ENCODE peak calls at places on chromosomes 6 and 20, in six cellular contexts. One of them, this sample, is unnamed.

GRCh38 chr20:17699931-17700351 is at the start of gene BANF2:
- DNase-seq in neural progenitor cell: no peak
- DNase-seq in hepatocyte: no peak
- DNase-seq in fibroblast of lung: no peak
- DNase-seq in PC-3: peak
- DNase-seq in endothelial cell of umbilical vein: no peak
- DNase-seq in this sample: no peak

GRCh38 chr6:18503588-18504231 is 116.6 kb downstream of the RNF144B start:
- DNase-seq in neural progenitor cell: peak
- DNase-seq in hepatocyte: peak
- DNase-seq in fibroblast of lung: peak
- DNase-seq in PC-3: peak
- DNase-seq in endothelial cell of umbilical vein: peak
- DNase-seq in this sample: peak

GRCh38 chr20:58651823-58652605 is 931 bp downstream of the STX16 start:
- DNase-seq in neural progenitor cell: peak
- DNase-seq in hepatocyte: peak
- DNase-seq in fibroblast of lung: peak
- DNase-seq in PC-3: peak
- DNase-seq in endothelial cell of umbilical vein: peak
- DNase-seq in this sample: peak

GRCh38 chr6:139801571-139802321 is 427.3 kb upstream of the CITED2 start:
- DNase-seq in neural progenitor cell: peak
- DNase-seq in hepatocyte: peak
- DNase-seq in fibroblast of lung: peak
- DNase-seq in PC-3: no peak
- DNase-seq in endothelial cell of umbilical vein: no peak
- DNase-seq in this sample: no peak

GRCh38 chr6:87670707-87671106 is 31.3 kb downstream of the AKIRIN2 start:
- DNase-seq in neural progenitor cell: no peak
- DNase-seq in hepatocyte: no peak
- DNase-seq in fibroblast of lung: no peak
- DNase-seq in PC-3: no peak
- DNase-seq in endothelial cell of umbilical vein: no peak
- DNase-seq in this sample: no peak

GRCh38 chr6:118776607-118777549 is 117.1 kb upstream of the ASF1A start:
- DNase-seq in neural progenitor cell: peak
- DNase-seq in hepatocyte: peak
- DNase-seq in fibroblast of lung: peak
- DNase-seq in PC-3: peak
- DNase-seq in endothelial cell of umbilical vein: peak
- DNase-seq in this sample: peak

GRCh38 chr6:156652231-156652750 is 124.9 kb upstream of the ARID1B start:
- DNase-seq in neural progenitor cell: no peak
- DNase-seq in hepatocyte: no peak
- DNase-seq in fibroblast of lung: peak
- DNase-seq in PC-3: no peak
- DNase-seq in endothelial cell of umbilical vein: no peak
- DNase-seq in this sample: no peak

GRCh38 chr6:72855471-72855870 is 233.6 kb downstream of the KCNQ5 start:
- DNase-seq in neural progenitor cell: no peak
- DNase-seq in hepatocyte: no peak
- DNase-seq in fibroblast of lung: peak
- DNase-seq in PC-3: no peak
- DNase-seq in endothelial cell of umbilical vein: no peak
- DNase-seq in this sample: no peak

GRCh38 chr20:32966382-32966781 is 37.9 kb downstream of the SUN5 start:
- DNase-seq in neural progenitor cell: no peak
- DNase-seq in hepatocyte: no peak
- DNase-seq in fibroblast of lung: no peak
- DNase-seq in PC-3: no peak
- DNase-seq in endothelial cell of umbilical vein: no peak
- DNase-seq in this sample: no peak

GRCh38 chr6:147166360-147166944 is 37.8 kb upstream of the STXBP5 start:
- DNase-seq in neural progenitor cell: no peak
- DNase-seq in hepatocyte: no peak
- DNase-seq in fibroblast of lung: peak
- DNase-seq in PC-3: no peak
- DNase-seq in endothelial cell of umbilical vein: peak
- DNase-seq in this sample: peak

GRCh38 chr6:83193747-83194582 is 808 bp downstream of the RWDD2A start:
- DNase-seq in neural progenitor cell: peak
- DNase-seq in hepatocyte: peak
- DNase-seq in fibroblast of lung: peak
- DNase-seq in PC-3: peak
- DNase-seq in endothelial cell of umbilical vein: peak
- DNase-seq in this sample: peak

GRCh38 chr6:15063253-15063853 is 182.5 kb upstream of the JARID2 start:
- DNase-seq in neural progenitor cell: no peak
- DNase-seq in hepatocyte: no peak
- DNase-seq in fibroblast of lung: peak
- DNase-seq in PC-3: no peak
- DNase-seq in endothelial cell of umbilical vein: no peak
- DNase-seq in this sample: peak

GRCh38 chr6:41737591-41738130 is 2.3 kb upstream of the TFEB start:
- DNase-seq in neural progenitor cell: no peak
- DNase-seq in hepatocyte: no peak
- DNase-seq in fibroblast of lung: no peak
- DNase-seq in PC-3: no peak
- DNase-seq in endothelial cell of umbilical vein: no peak
- DNase-seq in this sample: no peak

GRCh38 chr6:44342489-44342888 is at the start of gene SPATS1:
- DNase-seq in neural progenitor cell: peak
- DNase-seq in hepatocyte: peak
- DNase-seq in fibroblast of lung: no peak
- DNase-seq in PC-3: no peak
- DNase-seq in endothelial cell of umbilical vein: no peak
- DNase-seq in this sample: no peak

GRCh38 chr6:108174371-108175175 is 8.8 kb downstream of the NR2E1 start:
- DNase-seq in neural progenitor cell: peak
- DNase-seq in hepatocyte: peak
- DNase-seq in fibroblast of lung: peak
- DNase-seq in PC-3: no peak
- DNase-seq in endothelial cell of umbilical vein: no peak
- DNase-seq in this sample: peak

GRCh38 chr6:133549252-133549925 is 308.2 kb downstream of the EYA4 start:
- DNase-seq in neural progenitor cell: peak
- DNase-seq in hepatocyte: no peak
- DNase-seq in fibroblast of lung: no peak
- DNase-seq in PC-3: no peak
- DNase-seq in endothelial cell of umbilical vein: no peak
- DNase-seq in this sample: no peak

GRCh38 chr6:37111156-37111461 is 58.8 kb upstream of the PIM1 start:
- DNase-seq in neural progenitor cell: no peak
- DNase-seq in hepatocyte: no peak
- DNase-seq in fibroblast of lung: no peak
- DNase-seq in PC-3: no peak
- DNase-seq in endothelial cell of umbilical vein: no peak
- DNase-seq in this sample: no peak

GRCh38 chr6:97632392-97632791 is 349.4 kb upstream of the MMS22L start:
- DNase-seq in neural progenitor cell: no peak
- DNase-seq in hepatocyte: no peak
- DNase-seq in fibroblast of lung: peak
- DNase-seq in PC-3: no peak
- DNase-seq in endothelial cell of umbilical vein: no peak
- DNase-seq in this sample: no peak

GRCh38 chr20:63155266-63156165 is 60.4 kb downstream of the YTHDF1 start:
- DNase-seq in neural progenitor cell: no peak
- DNase-seq in hepatocyte: no peak
- DNase-seq in fibroblast of lung: no peak
- DNase-seq in PC-3: no peak
- DNase-seq in endothelial cell of umbilical vein: no peak
- DNase-seq in this sample: peak

GRCh38 chr20:45358282-45359068 is 4.5 kb upstream of the SYS1 start:
- DNase-seq in neural progenitor cell: no peak
- DNase-seq in hepatocyte: no peak
- DNase-seq in fibroblast of lung: peak
- DNase-seq in PC-3: no peak
- DNase-seq in endothelial cell of umbilical vein: peak
- DNase-seq in this sample: peak

GRCh38 chr6:27651371-27651732 is 178.4 kb upstream of the ZNF184 start:
- DNase-seq in neural progenitor cell: peak
- DNase-seq in hepatocyte: peak
- DNase-seq in fibroblast of lung: peak
- DNase-seq in PC-3: peak
- DNase-seq in endothelial cell of umbilical vein: no peak
- DNase-seq in this sample: no peak

GRCh38 chr6:110093981-110094380 is 85.5 kb downstream of the WASF1 start:
- DNase-seq in neural progenitor cell: no peak
- DNase-seq in hepatocyte: no peak
- DNase-seq in fibroblast of lung: no peak
- DNase-seq in PC-3: no peak
- DNase-seq in endothelial cell of umbilical vein: peak
- DNase-seq in this sample: no peak

GRCh38 chr6:2790588-2790987 is 25.4 kb downstream of the WRNIP1 start:
- DNase-seq in neural progenitor cell: no peak
- DNase-seq in hepatocyte: no peak
- DNase-seq in fibroblast of lung: peak
- DNase-seq in PC-3: peak
- DNase-seq in endothelial cell of umbilical vein: no peak
- DNase-seq in this sample: peak

DNA sequence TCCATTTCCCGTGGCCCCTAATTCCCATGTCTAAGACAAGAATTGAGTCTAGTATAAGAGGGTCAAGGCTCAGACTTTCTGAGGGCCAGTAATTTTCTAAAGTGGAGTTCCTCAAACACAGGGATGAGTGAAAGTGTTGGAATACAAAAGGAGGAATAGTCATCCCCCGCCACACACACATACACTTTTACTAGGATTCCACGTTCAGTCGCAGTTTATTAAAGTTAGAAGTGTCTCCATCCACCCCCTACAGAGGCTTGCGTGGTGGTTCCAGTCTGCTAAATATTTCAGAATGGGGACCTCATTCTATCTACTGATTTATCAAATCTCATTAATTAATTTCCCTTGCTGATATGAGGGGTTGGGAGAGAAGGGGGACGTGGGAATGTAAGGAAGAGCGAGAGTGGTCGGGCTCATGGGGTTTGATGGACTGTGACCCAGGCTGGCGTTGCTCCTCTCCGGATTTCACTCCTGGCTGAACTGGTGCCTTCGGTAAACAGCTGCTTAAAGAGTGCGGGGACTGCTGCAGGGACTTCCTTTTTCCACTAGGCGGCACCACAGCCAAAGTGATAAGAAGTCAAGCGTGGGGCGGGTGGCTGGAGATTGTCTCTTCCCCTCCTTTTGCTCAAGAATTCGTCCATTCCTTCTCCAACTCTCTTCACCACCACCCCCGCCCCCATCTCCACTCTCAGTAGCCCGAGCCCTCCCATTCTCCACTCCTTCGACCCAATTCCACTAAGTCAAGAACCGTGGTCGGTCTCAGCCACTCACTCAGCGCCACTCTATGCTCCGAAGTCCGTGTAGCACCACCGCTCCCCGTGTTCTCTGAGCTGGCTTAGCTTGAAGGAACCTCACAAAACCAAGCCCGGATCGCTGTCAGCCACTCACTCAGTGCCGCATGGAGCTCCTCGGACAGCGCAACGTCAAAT is 9.9 kb downstream of the TRIM31 start:
- DNase-seq in neural progenitor cell: peak
- DNase-seq in hepatocyte: peak
- DNase-seq in fibroblast of lung: peak
- DNase-seq in PC-3: peak
- DNase-seq in endothelial cell of umbilical vein: peak
- DNase-seq in this sample: peak
- H3K27ac ChIP-seq in neural progenitor cell: no peak
- H3K27ac ChIP-seq in hepatocyte: peak
- H3K27ac ChIP-seq in fibroblast of lung: no peak
- H3K27ac ChIP-seq in PC-3: no peak
- H3K27ac ChIP-seq in endothelial cell of umbilical vein: no peak
- H3K27ac ChIP-seq in this sample: peak

DNA sequence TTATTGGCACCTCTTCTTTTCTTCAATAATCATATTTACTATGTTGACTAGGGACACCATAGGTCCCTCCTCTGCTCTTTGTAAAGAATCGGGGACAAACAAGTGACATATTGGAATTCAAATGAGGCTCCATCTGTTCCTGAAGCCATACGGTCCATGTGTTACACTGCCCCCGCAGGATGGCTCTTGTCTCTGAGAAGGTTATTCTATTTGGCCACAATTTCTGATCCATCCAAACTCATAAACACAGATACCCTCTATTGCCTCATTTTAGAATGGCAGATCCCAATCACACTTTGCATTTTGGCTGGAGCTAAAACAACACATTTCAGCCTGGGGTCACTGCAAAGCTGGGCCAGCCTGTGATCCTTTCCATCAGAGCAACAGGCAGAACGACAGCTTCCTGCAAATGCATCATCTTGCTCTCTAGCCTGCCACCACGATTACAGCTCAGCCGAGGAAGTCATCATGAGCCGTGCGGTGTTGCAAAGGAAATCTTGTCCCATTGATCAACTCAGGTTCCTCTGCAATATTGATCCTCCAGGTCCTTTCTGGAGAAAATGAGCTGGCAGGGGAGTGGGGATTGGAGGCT is 73.2 kb downstream of the AGPAT4 start:
- DNase-seq in neural progenitor cell: no peak
- DNase-seq in hepatocyte: no peak
- DNase-seq in fibroblast of lung: no peak
- DNase-seq in PC-3: no peak
- DNase-seq in endothelial cell of umbilical vein: no peak
- DNase-seq in this sample: no peak
- TF ChIP-seq CTCF in neural progenitor cell: peak
- TF ChIP-seq CTCF in hepatocyte: peak
- TF ChIP-seq CTCF in fibroblast of lung: peak
- TF ChIP-seq CTCF in PC-3: peak
- TF ChIP-seq CTCF in endothelial cell of umbilical vein: no peak
- TF ChIP-seq CTCF in this sample: peak

DNA sequence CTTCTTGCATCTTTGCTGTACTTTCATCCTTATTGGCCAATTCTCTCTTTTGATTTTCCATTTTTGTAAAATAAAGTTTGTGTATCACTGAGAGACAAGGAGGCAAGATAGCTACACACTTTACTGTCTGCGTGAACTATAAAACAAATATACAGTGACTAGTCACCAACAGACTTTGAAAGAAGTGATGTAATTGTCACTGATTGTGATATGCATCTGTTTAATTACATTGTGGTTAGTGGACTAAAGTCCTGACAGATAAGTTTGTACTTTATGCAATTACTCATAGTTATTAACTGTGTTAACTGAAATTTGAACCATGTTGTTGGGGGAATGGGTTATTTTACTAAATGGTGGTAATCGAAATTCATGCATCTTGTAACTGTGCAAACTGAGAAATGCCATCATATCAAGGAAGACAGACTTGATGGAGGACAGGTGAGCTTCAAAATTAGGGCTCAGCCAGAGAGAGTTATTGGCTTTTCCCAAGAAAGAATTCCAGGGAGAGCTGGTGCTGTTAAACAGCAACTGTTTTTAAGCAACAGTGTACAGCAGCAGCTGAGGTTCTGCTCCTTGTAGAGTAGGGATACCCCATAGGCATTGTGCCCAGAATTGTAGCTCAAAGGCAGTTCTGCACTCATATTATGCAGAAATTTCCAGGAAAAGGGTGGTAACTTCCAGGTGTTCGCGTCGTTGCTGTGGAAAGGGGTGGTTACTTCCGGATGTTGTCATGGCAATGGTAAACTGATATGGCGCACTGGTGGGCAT is 62.9 kb downstream of the EFHC1 start:
- DNase-seq in neural progenitor cell: no peak
- DNase-seq in hepatocyte: no peak
- DNase-seq in fibroblast of lung: peak
- DNase-seq in PC-3: peak
- DNase-seq in endothelial cell of umbilical vein: no peak
- DNase-seq in this sample: no peak
- H3K4me2 ChIP-seq in neural progenitor cell: no peak
- H3K4me2 ChIP-seq in hepatocyte: no peak
- H3K4me2 ChIP-seq in fibroblast of lung: no peak
- H3K4me2 ChIP-seq in PC-3: no peak
- H3K4me2 ChIP-seq in endothelial cell of umbilical vein: no peak
- H3K4me2 ChIP-seq in this sample: no peak

GRCh38 chr20:9054176-9054575 is 14.7 kb upstream of the PLCB4 start:
- DNase-seq in neural progenitor cell: no peak
- DNase-seq in hepatocyte: no peak
- DNase-seq in fibroblast of lung: peak
- DNase-seq in PC-3: no peak
- DNase-seq in endothelial cell of umbilical vein: no peak
- DNase-seq in this sample: no peak
- H3K27ac ChIP-seq in neural progenitor cell: no peak
- H3K27ac ChIP-seq in hepatocyte: no peak
- H3K27ac ChIP-seq in fibroblast of lung: peak
- H3K27ac ChIP-seq in PC-3: no peak
- H3K27ac ChIP-seq in endothelial cell of umbilical vein: no peak
- H3K27ac ChIP-seq in this sample: peak